ENCODE peak calls at places on chromosome 3, in five cellular contexts. One of them, this sample, is unnamed.

GRCh38 chr3:139745831-139746230 is 68.1 kb upstream of the NMNAT3 start:
- DNase-seq in A549: no peak
- DNase-seq in H1: no peak
- DNase-seq in K562: no peak
- DNase-seq in HepG2: peak; percentile 30
- DNase-seq in this sample: peak; percentile 34

GRCh38 chr3:192892981-192893827 is 24.5 kb downstream of the MB21D2 start:
- DNase-seq in A549: peak; percentile 74
- DNase-seq in H1: no peak
- DNase-seq in K562: no peak
- DNase-seq in HepG2: no peak
- DNase-seq in this sample: peak; percentile 91

GRCh38 chr3:58072046-58072445 is 63.8 kb downstream of the FLNB start:
- DNase-seq in A549: no peak
- DNase-seq in H1: no peak
- DNase-seq in K562: no peak
- DNase-seq in HepG2: no peak
- DNase-seq in this sample: peak; percentile 81

GRCh38 chr3:38229036-38229435 is 36.6 kb upstream of the SLC22A13 start:
- DNase-seq in A549: no peak
- DNase-seq in H1: no peak
- DNase-seq in K562: no peak
- DNase-seq in HepG2: no peak
- DNase-seq in this sample: no peak

GRCh38 chr3:51980253-51980652 is 3.1 kb upstream of the ACY1 start:
- DNase-seq in A549: no peak
- DNase-seq in H1: no peak
- DNase-seq in K562: no peak
- DNase-seq in HepG2: no peak
- DNase-seq in this sample: no peak

GRCh38 chr3:126516152-126516935 is 1.2 kb downstream of the UROC1 start:
- DNase-seq in A549: no peak
- DNase-seq in H1: no peak
- DNase-seq in K562: no peak
- DNase-seq in HepG2: no peak
- DNase-seq in this sample: no peak

GRCh38 chr3:157135671-157136396 is 24.1 kb downstream of the CCNL1 start:
- DNase-seq in A549: peak; percentile 15
- DNase-seq in H1: no peak
- DNase-seq in K562: peak; percentile 47
- DNase-seq in HepG2: peak; percentile 64
- DNase-seq in this sample: peak; percentile 72

GRCh38 chr3:16239776-16240175 is 25.0 kb downstream of the DPH3 start:
- DNase-seq in A549: no peak
- DNase-seq in H1: no peak
- DNase-seq in K562: no peak
- DNase-seq in HepG2: no peak
- DNase-seq in this sample: peak; percentile 17

GRCh38 chr3:146085678-146086077 is 75.3 kb downstream of the PLOD2 start:
- DNase-seq in A549: no peak
- DNase-seq in H1: no peak
- DNase-seq in K562: no peak
- DNase-seq in HepG2: no peak
- DNase-seq in this sample: no peak

GRCh38 chr3:62117903-62118548 is 255.3 kb downstream of the FEZF2 start:
- DNase-seq in A549: no peak
- DNase-seq in H1: no peak
- DNase-seq in K562: no peak
- DNase-seq in HepG2: no peak
- DNase-seq in this sample: no peak

GRCh38 chr3:69781593-69781992 is 42.3 kb downstream of the MITF start:
- DNase-seq in A549: no peak
- DNase-seq in H1: no peak
- DNase-seq in K562: no peak
- DNase-seq in HepG2: no peak
- DNase-seq in this sample: no peak

GRCh38 chr3:14574183-14574582 is 34.0 kb upstream of the GRIP2 start:
- DNase-seq in A549: no peak
- DNase-seq in H1: no peak
- DNase-seq in K562: no peak
- DNase-seq in HepG2: no peak
- DNase-seq in this sample: no peak

GRCh38 chr3:106114220-106114619 is 245.4 kb upstream of the CBLB start:
- DNase-seq in A549: no peak
- DNase-seq in H1: no peak
- DNase-seq in K562: no peak
- DNase-seq in HepG2: no peak
- DNase-seq in this sample: peak; percentile 21

GRCh38 chr3:129971368-129972052 is 3.0 kb upstream of the TRH start:
- DNase-seq in A549: no peak
- DNase-seq in H1: no peak
- DNase-seq in K562: peak; percentile 9
- DNase-seq in HepG2: peak; percentile 82
- DNase-seq in this sample: no peak

GRCh38 chr3:129686941-129687340 is 80.5 kb upstream of the PLXND1 start:
- DNase-seq in A549: no peak
- DNase-seq in H1: no peak
- DNase-seq in K562: peak; percentile 22
- DNase-seq in HepG2: peak; percentile 83
- DNase-seq in this sample: no peak

GRCh38 chr3:119469378-119470189 is 821 bp downstream of the POGLUT1 start:
- DNase-seq in A549: peak; percentile 37
- DNase-seq in H1: no peak
- DNase-seq in K562: no peak
- DNase-seq in HepG2: no peak
- DNase-seq in this sample: peak; percentile 47

GRCh38 chr3:49967307-49967706 is 27.4 kb downstream of the RBM6 start:
- DNase-seq in A549: no peak
- DNase-seq in H1: no peak
- DNase-seq in K562: no peak
- DNase-seq in HepG2: no peak
- DNase-seq in this sample: peak; percentile 68

GRCh38 chr3:182739619-182740018 is 53.7 kb upstream of the ATP11B start:
- DNase-seq in A549: no peak
- DNase-seq in H1: no peak
- DNase-seq in K562: peak; percentile 57
- DNase-seq in HepG2: no peak
- DNase-seq in this sample: peak; percentile 75

GRCh38 chr3:70006089-70006488 is 6.6 kb downstream of the SAMMSON start:
- DNase-seq in A549: no peak
- DNase-seq in H1: no peak
- DNase-seq in K562: no peak
- DNase-seq in HepG2: no peak
- DNase-seq in this sample: no peak

GRCh38 chr3:190983875-190984274 is 121.4 kb upstream of the GMNC start:
- DNase-seq in A549: no peak
- DNase-seq in H1: no peak
- DNase-seq in K562: no peak
- DNase-seq in HepG2: no peak
- DNase-seq in this sample: no peak

GRCh38 chr3:42292009-42292408 is 26.0 kb upstream of the CCK start:
- DNase-seq in A549: no peak
- DNase-seq in H1: no peak
- DNase-seq in K562: no peak
- DNase-seq in HepG2: no peak
- DNase-seq in this sample: no peak

GRCh38 chr3:126129408-126129891 is 45.5 kb upstream of the SLC41A3 start:
- DNase-seq in A549: no peak
- DNase-seq in H1: no peak
- DNase-seq in K562: no peak
- DNase-seq in HepG2: no peak
- DNase-seq in this sample: peak; percentile 9

GRCh38 chr3:43706342-43706741 is 15.6 kb downstream of the ABHD5 start:
- DNase-seq in A549: no peak
- DNase-seq in H1: no peak
- DNase-seq in K562: no peak
- DNase-seq in HepG2: no peak
- DNase-seq in this sample: no peak

GRCh38 chr3:62300617-62301016 is 72.7 kb downstream of the FEZF2 start:
- DNase-seq in A549: no peak
- DNase-seq in H1: no peak
- DNase-seq in K562: no peak
- DNase-seq in HepG2: no peak
- DNase-seq in this sample: no peak

GRCh38 chr3:177284383-177284881 is 87.2 kb upstream of the TBL1XR1 start:
- DNase-seq in A549: peak; percentile 19
- DNase-seq in H1: peak; percentile 75
- DNase-seq in K562: peak; percentile 76
- DNase-seq in HepG2: peak; percentile 35
- DNase-seq in this sample: peak; percentile 49

GRCh38 chr3:71355862-71356261 is 227.7 kb downstream of the FOXP1 start:
- DNase-seq in A549: no peak
- DNase-seq in H1: no peak
- DNase-seq in K562: no peak
- DNase-seq in HepG2: no peak
- DNase-seq in this sample: no peak
- TF ChIP-seq MAFK in A549: peak; percentile 57
- TF ChIP-seq MAFK in H1: peak; percentile 20
- TF ChIP-seq MAFK in K562: no peak
- TF ChIP-seq MAFK in HepG2: peak; percentile 54
- TF ChIP-seq MAFK in this sample: peak; percentile 70

DNA sequence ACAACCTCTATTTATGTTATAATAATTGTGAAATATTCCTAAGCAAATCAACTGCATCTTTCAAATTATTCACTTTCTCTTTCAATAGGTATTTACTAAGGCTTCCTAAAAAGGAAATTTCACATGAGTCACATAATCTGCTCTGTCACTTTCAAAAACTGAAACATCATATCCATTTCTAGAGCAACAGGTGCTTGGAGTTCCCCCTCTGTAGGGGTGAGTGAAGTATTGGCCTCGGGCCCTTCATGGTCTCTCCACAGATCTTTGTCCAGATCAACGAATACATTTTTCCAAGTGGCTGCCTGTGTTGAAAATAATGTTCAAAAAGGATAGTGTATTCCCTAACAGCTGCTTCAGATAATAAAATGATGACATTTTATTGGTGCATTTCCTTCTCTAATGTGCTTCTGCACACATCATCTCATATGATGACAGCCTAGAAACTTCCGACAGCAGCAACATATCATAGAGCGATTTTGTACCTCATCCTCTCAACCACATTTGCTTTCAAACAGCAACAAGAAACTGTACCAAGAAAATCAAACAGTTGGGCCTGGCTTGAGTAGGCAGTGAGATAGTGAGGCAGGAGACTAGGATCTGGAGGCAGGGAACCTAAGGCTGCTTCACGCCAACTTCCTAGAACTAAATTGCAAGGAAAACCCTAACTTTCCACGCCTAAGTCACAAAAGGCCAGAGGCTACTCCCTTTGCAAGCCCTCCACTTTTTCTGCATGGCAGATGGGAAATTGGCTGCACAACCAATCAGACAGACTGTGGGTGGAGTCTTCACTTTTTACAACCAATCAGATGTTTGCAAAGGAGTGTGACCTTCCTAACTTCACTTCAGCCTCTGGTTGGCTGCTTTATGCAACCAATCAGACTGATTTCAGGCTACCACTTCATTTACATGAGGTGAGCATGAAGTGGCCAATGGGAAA is 340.1 kb downstream of the LRRC3B start:
- DNase-seq in A549: no peak
- DNase-seq in H1: no peak
- DNase-seq in K562: no peak
- DNase-seq in HepG2: no peak
- DNase-seq in this sample: no peak
- TF ChIP-seq MAFK in A549: no peak
- TF ChIP-seq MAFK in H1: no peak
- TF ChIP-seq MAFK in K562: no peak
- TF ChIP-seq MAFK in HepG2: no peak
- TF ChIP-seq MAFK in this sample: no peak

DNA sequence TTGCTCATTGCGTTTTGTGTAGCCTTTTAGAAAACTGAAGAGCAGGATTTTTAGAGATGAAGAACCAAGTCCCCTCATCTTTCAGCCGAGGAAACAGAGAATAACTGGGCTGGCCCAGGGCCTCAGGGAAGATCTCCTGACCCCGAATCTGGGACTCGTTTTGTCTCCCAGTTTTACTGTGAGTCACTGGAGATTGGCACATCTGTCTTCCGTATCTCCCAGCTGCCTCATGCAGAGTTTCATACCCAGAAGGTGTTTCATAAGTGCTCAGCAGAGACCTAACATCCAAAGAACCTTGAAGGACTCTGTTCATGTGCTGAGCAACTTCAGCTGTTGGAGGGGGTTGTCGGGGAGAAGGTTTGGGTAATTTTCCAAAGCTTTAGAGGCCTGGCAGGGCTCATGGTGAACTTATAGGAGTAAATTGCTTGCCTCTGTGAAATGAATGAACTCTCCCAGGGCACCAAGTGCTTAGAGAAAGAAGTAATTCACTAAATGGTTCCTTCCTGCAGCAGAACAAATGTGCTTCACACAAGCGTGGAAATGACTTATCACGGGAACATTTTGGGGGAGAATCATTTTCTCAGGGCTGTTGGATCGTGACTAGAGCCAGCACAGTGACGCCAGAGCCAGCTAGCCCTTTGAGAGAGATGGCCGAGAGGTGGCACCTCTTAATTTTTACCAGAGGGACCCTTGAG is 121.5 kb downstream of the FAM43A start:
- DNase-seq in A549: no peak
- DNase-seq in H1: no peak
- DNase-seq in K562: no peak
- DNase-seq in HepG2: no peak
- DNase-seq in this sample: peak; percentile 6
- TF ChIP-seq MAFK in A549: no peak
- TF ChIP-seq MAFK in H1: no peak
- TF ChIP-seq MAFK in K562: no peak
- TF ChIP-seq MAFK in HepG2: no peak
- TF ChIP-seq MAFK in this sample: no peak

GRCh38 chr3:184126006-184126405 is 9.2 kb upstream of the EIF2B5 start:
- DNase-seq in A549: no peak
- DNase-seq in H1: no peak
- DNase-seq in K562: no peak
- DNase-seq in HepG2: no peak
- DNase-seq in this sample: peak; percentile 34
- TF ChIP-seq MAFK in A549: no peak
- TF ChIP-seq MAFK in H1: no peak
- TF ChIP-seq MAFK in K562: no peak
- TF ChIP-seq MAFK in HepG2: no peak
- TF ChIP-seq MAFK in this sample: no peak

GRCh38 chr3:160931474-160931873 is 173.7 kb downstream of the B3GALNT1 start:
- DNase-seq in A549: no peak
- DNase-seq in H1: no peak
- DNase-seq in K562: no peak
- DNase-seq in HepG2: no peak
- DNase-seq in this sample: no peak
- TF ChIP-seq MAFK in A549: no peak
- TF ChIP-seq MAFK in H1: no peak
- TF ChIP-seq MAFK in K562: no peak
- TF ChIP-seq MAFK in HepG2: no peak
- TF ChIP-seq MAFK in this sample: no peak

DNA sequence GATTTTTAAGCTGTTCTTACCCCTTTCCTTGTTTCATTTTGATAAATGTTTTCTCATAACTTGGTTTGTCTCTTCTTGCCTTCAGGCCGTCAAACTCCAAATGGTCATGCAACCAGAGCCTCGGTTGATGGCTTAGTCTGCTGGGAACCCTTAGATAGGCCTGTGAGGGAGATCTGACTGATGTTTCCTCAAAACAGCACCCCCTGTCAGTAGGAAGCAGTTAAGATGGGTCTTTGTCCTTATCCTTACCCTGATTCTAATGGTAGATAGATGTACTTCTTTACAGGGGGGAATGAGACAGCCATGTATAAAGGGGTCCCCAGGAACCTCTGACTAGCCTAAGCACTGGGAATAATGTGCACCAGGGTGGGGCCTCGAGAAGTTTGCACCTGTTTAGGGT is 16.3 kb upstream of the OR5H1 start:
- DNase-seq in A549: no peak
- DNase-seq in H1: no peak
- DNase-seq in K562: no peak
- DNase-seq in HepG2: peak; percentile 1
- DNase-seq in this sample: no peak
- TF ChIP-seq MAFK in A549: no peak
- TF ChIP-seq MAFK in H1: no peak
- TF ChIP-seq MAFK in K562: no peak
- TF ChIP-seq MAFK in HepG2: no peak
- TF ChIP-seq MAFK in this sample: no peak

This sample was measured in IMR-90.